ENCODE peak calls at places on chromosome 19, in eight cellular contexts. One of them, this sample, is unnamed.

GRCh38 chr19:41795031-41795461 is 1.3 kb upstream of the CEACAM3 start:
- DNase-seq in stimulated activated CD8-positive, alpha-beta memory T cell treated with anti-CD3 and anti-CD28 coated beads, Interleukin-4, amount 100 ng/mL, for 1 hour: peak
- DNase-seq in left ventricle myocardium inferior: no peak
- DNase-seq in EH: peak
- DNase-seq in HS-27A: peak
- DNase-seq in HL-60: peak
- DNase-seq in activated T-cell treated with anti-CD3 and anti-CD28 coated beads, Interleukin-2, amount 50 U/mL, for 24 hours: peak
- DNase-seq in NCI-H460: peak
- DNase-seq in this sample: no peak

GRCh38 chr19:44202470-44202869 is 9.9 kb upstream of the ZNF227 start:
- DNase-seq in stimulated activated CD8-positive, alpha-beta memory T cell treated with anti-CD3 and anti-CD28 coated beads, Interleukin-4, amount 100 ng/mL, for 1 hour: no peak
- DNase-seq in left ventricle myocardium inferior: no peak
- DNase-seq in EH: peak
- DNase-seq in HS-27A: no peak
- DNase-seq in HL-60: no peak
- DNase-seq in activated T-cell treated with anti-CD3 and anti-CD28 coated beads, Interleukin-2, amount 50 U/mL, for 24 hours: no peak
- DNase-seq in NCI-H460: no peak
- DNase-seq in this sample: no peak

GRCh38 chr19:37332839-37333238 is 38.1 kb upstream of the ZNF527 start:
- DNase-seq in stimulated activated CD8-positive, alpha-beta memory T cell treated with anti-CD3 and anti-CD28 coated beads, Interleukin-4, amount 100 ng/mL, for 1 hour: no peak
- DNase-seq in left ventricle myocardium inferior: no peak
- DNase-seq in EH: no peak
- DNase-seq in HS-27A: no peak
- DNase-seq in HL-60: no peak
- DNase-seq in activated T-cell treated with anti-CD3 and anti-CD28 coated beads, Interleukin-2, amount 50 U/mL, for 24 hours: no peak
- DNase-seq in NCI-H460: no peak
- DNase-seq in this sample: no peak

GRCh38 chr19:34666958-34667265 is 10.0 kb downstream of the SCGB2B2 start:
- DNase-seq in stimulated activated CD8-positive, alpha-beta memory T cell treated with anti-CD3 and anti-CD28 coated beads, Interleukin-4, amount 100 ng/mL, for 1 hour: no peak
- DNase-seq in left ventricle myocardium inferior: no peak
- DNase-seq in EH: no peak
- DNase-seq in HS-27A: no peak
- DNase-seq in HL-60: no peak
- DNase-seq in activated T-cell treated with anti-CD3 and anti-CD28 coated beads, Interleukin-2, amount 50 U/mL, for 24 hours: no peak
- DNase-seq in NCI-H460: no peak
- DNase-seq in this sample: no peak

GRCh38 chr19:2592824-2593223 is 109.7 kb downstream of the GNG7 start:
- DNase-seq in stimulated activated CD8-positive, alpha-beta memory T cell treated with anti-CD3 and anti-CD28 coated beads, Interleukin-4, amount 100 ng/mL, for 1 hour: no peak
- DNase-seq in left ventricle myocardium inferior: no peak
- DNase-seq in EH: no peak
- DNase-seq in HS-27A: no peak
- DNase-seq in HL-60: no peak
- DNase-seq in activated T-cell treated with anti-CD3 and anti-CD28 coated beads, Interleukin-2, amount 50 U/mL, for 24 hours: no peak
- DNase-seq in NCI-H460: no peak
- DNase-seq in this sample: no peak

GRCh38 chr19:46902402-46902766 is 41.6 kb downstream of the ARHGAP35 start:
- DNase-seq in stimulated activated CD8-positive, alpha-beta memory T cell treated with anti-CD3 and anti-CD28 coated beads, Interleukin-4, amount 100 ng/mL, for 1 hour: no peak
- DNase-seq in left ventricle myocardium inferior: no peak
- DNase-seq in EH: peak
- DNase-seq in HS-27A: no peak
- DNase-seq in HL-60: no peak
- DNase-seq in activated T-cell treated with anti-CD3 and anti-CD28 coated beads, Interleukin-2, amount 50 U/mL, for 24 hours: no peak
- DNase-seq in NCI-H460: no peak
- DNase-seq in this sample: no peak

GRCh38 chr19:8017808-8018207 is 12.4 kb upstream of the ELAVL1 start:
- DNase-seq in stimulated activated CD8-positive, alpha-beta memory T cell treated with anti-CD3 and anti-CD28 coated beads, Interleukin-4, amount 100 ng/mL, for 1 hour: no peak
- DNase-seq in left ventricle myocardium inferior: no peak
- DNase-seq in EH: no peak
- DNase-seq in HS-27A: no peak
- DNase-seq in HL-60: no peak
- DNase-seq in activated T-cell treated with anti-CD3 and anti-CD28 coated beads, Interleukin-2, amount 50 U/mL, for 24 hours: no peak
- DNase-seq in NCI-H460: no peak
- DNase-seq in this sample: peak

GRCh38 chr19:17209126-17210036 is 5.8 kb upstream of the USE1 start:
- DNase-seq in stimulated activated CD8-positive, alpha-beta memory T cell treated with anti-CD3 and anti-CD28 coated beads, Interleukin-4, amount 100 ng/mL, for 1 hour: no peak
- DNase-seq in left ventricle myocardium inferior: no peak
- DNase-seq in EH: peak
- DNase-seq in HS-27A: no peak
- DNase-seq in HL-60: no peak
- DNase-seq in activated T-cell treated with anti-CD3 and anti-CD28 coated beads, Interleukin-2, amount 50 U/mL, for 24 hours: peak
- DNase-seq in NCI-H460: no peak
- DNase-seq in this sample: peak

GRCh38 chr19:11814707-11815050 is 606 bp downstream of the ZNF440 start:
- DNase-seq in stimulated activated CD8-positive, alpha-beta memory T cell treated with anti-CD3 and anti-CD28 coated beads, Interleukin-4, amount 100 ng/mL, for 1 hour: no peak
- DNase-seq in left ventricle myocardium inferior: no peak
- DNase-seq in EH: peak
- DNase-seq in HS-27A: no peak
- DNase-seq in HL-60: no peak
- DNase-seq in activated T-cell treated with anti-CD3 and anti-CD28 coated beads, Interleukin-2, amount 50 U/mL, for 24 hours: no peak
- DNase-seq in NCI-H460: no peak
- DNase-seq in this sample: no peak

GRCh38 chr19:19388568-19389555 is 16.6 kb upstream of the GATAD2A start:
- DNase-seq in stimulated activated CD8-positive, alpha-beta memory T cell treated with anti-CD3 and anti-CD28 coated beads, Interleukin-4, amount 100 ng/mL, for 1 hour: no peak
- DNase-seq in left ventricle myocardium inferior: no peak
- DNase-seq in EH: no peak
- DNase-seq in HS-27A: no peak
- DNase-seq in HL-60: no peak
- DNase-seq in activated T-cell treated with anti-CD3 and anti-CD28 coated beads, Interleukin-2, amount 50 U/mL, for 24 hours: no peak
- DNase-seq in NCI-H460: no peak
- DNase-seq in this sample: peak

GRCh38 chr19:51107406-51108065 is 673 bp downstream of the CTU1 start:
- DNase-seq in stimulated activated CD8-positive, alpha-beta memory T cell treated with anti-CD3 and anti-CD28 coated beads, Interleukin-4, amount 100 ng/mL, for 1 hour: no peak
- DNase-seq in left ventricle myocardium inferior: no peak
- DNase-seq in EH: peak
- DNase-seq in HS-27A: no peak
- DNase-seq in HL-60: no peak
- DNase-seq in activated T-cell treated with anti-CD3 and anti-CD28 coated beads, Interleukin-2, amount 50 U/mL, for 24 hours: no peak
- DNase-seq in NCI-H460: no peak
- DNase-seq in this sample: no peak

GRCh38 chr19:5281588-5281987 is 59.0 kb downstream of the PTPRS start:
- DNase-seq in stimulated activated CD8-positive, alpha-beta memory T cell treated with anti-CD3 and anti-CD28 coated beads, Interleukin-4, amount 100 ng/mL, for 1 hour: no peak
- DNase-seq in left ventricle myocardium inferior: peak
- DNase-seq in EH: peak
- DNase-seq in HS-27A: no peak
- DNase-seq in HL-60: no peak
- DNase-seq in activated T-cell treated with anti-CD3 and anti-CD28 coated beads, Interleukin-2, amount 50 U/mL, for 24 hours: no peak
- DNase-seq in NCI-H460: no peak
- DNase-seq in this sample: no peak

GRCh38 chr19:39568604-39569003 is 28.6 kb upstream of the EID2 start:
- DNase-seq in stimulated activated CD8-positive, alpha-beta memory T cell treated with anti-CD3 and anti-CD28 coated beads, Interleukin-4, amount 100 ng/mL, for 1 hour: no peak
- DNase-seq in left ventricle myocardium inferior: no peak
- DNase-seq in EH: peak
- DNase-seq in HS-27A: peak
- DNase-seq in HL-60: no peak
- DNase-seq in activated T-cell treated with anti-CD3 and anti-CD28 coated beads, Interleukin-2, amount 50 U/mL, for 24 hours: no peak
- DNase-seq in NCI-H460: no peak
- DNase-seq in this sample: no peak

GRCh38 chr19:51020988-51021651 is 1.6 kb upstream of the KLK10 start:
- DNase-seq in stimulated activated CD8-positive, alpha-beta memory T cell treated with anti-CD3 and anti-CD28 coated beads, Interleukin-4, amount 100 ng/mL, for 1 hour: no peak
- DNase-seq in left ventricle myocardium inferior: no peak
- DNase-seq in EH: peak
- DNase-seq in HS-27A: no peak
- DNase-seq in HL-60: no peak
- DNase-seq in activated T-cell treated with anti-CD3 and anti-CD28 coated beads, Interleukin-2, amount 50 U/mL, for 24 hours: no peak
- DNase-seq in NCI-H460: peak
- DNase-seq in this sample: no peak

GRCh38 chr19:57667220-57667619 is 1.5 kb upstream of the ZSCAN4 start:
- DNase-seq in stimulated activated CD8-positive, alpha-beta memory T cell treated with anti-CD3 and anti-CD28 coated beads, Interleukin-4, amount 100 ng/mL, for 1 hour: no peak
- DNase-seq in left ventricle myocardium inferior: no peak
- DNase-seq in EH: no peak
- DNase-seq in HS-27A: no peak
- DNase-seq in HL-60: no peak
- DNase-seq in activated T-cell treated with anti-CD3 and anti-CD28 coated beads, Interleukin-2, amount 50 U/mL, for 24 hours: no peak
- DNase-seq in NCI-H460: no peak
- DNase-seq in this sample: no peak

GRCh38 chr19:10288662-10289166 is 1.0 kb upstream of the ICAM5 start:
- DNase-seq in stimulated activated CD8-positive, alpha-beta memory T cell treated with anti-CD3 and anti-CD28 coated beads, Interleukin-4, amount 100 ng/mL, for 1 hour: no peak
- DNase-seq in left ventricle myocardium inferior: no peak
- DNase-seq in EH: peak
- DNase-seq in HS-27A: peak
- DNase-seq in HL-60: no peak
- DNase-seq in activated T-cell treated with anti-CD3 and anti-CD28 coated beads, Interleukin-2, amount 50 U/mL, for 24 hours: peak
- DNase-seq in NCI-H460: peak
- DNase-seq in this sample: no peak

GRCh38 chr19:45442927-45443461 is 19.3 kb upstream of the ERCC1 start:
- DNase-seq in stimulated activated CD8-positive, alpha-beta memory T cell treated with anti-CD3 and anti-CD28 coated beads, Interleukin-4, amount 100 ng/mL, for 1 hour: no peak
- DNase-seq in left ventricle myocardium inferior: peak
- DNase-seq in EH: peak
- DNase-seq in HS-27A: peak
- DNase-seq in HL-60: peak
- DNase-seq in activated T-cell treated with anti-CD3 and anti-CD28 coated beads, Interleukin-2, amount 50 U/mL, for 24 hours: peak
- DNase-seq in NCI-H460: peak
- DNase-seq in this sample: peak

GRCh38 chr19:18063463-18063862 is 23.3 kb downstream of the IL12RB1 start:
- DNase-seq in stimulated activated CD8-positive, alpha-beta memory T cell treated with anti-CD3 and anti-CD28 coated beads, Interleukin-4, amount 100 ng/mL, for 1 hour: no peak
- DNase-seq in left ventricle myocardium inferior: no peak
- DNase-seq in EH: no peak
- DNase-seq in HS-27A: no peak
- DNase-seq in HL-60: no peak
- DNase-seq in activated T-cell treated with anti-CD3 and anti-CD28 coated beads, Interleukin-2, amount 50 U/mL, for 24 hours: no peak
- DNase-seq in NCI-H460: peak
- DNase-seq in this sample: no peak

GRCh38 chr19:824885-825284 is 2.8 kb upstream of the AZU1 start:
- DNase-seq in stimulated activated CD8-positive, alpha-beta memory T cell treated with anti-CD3 and anti-CD28 coated beads, Interleukin-4, amount 100 ng/mL, for 1 hour: no peak
- DNase-seq in left ventricle myocardium inferior: no peak
- DNase-seq in EH: no peak
- DNase-seq in HS-27A: no peak
- DNase-seq in HL-60: peak
- DNase-seq in activated T-cell treated with anti-CD3 and anti-CD28 coated beads, Interleukin-2, amount 50 U/mL, for 24 hours: no peak
- DNase-seq in NCI-H460: no peak
- DNase-seq in this sample: peak

GRCh38 chr19:35436477-35437141 is 11.4 kb upstream of the FFAR2 start:
- DNase-seq in stimulated activated CD8-positive, alpha-beta memory T cell treated with anti-CD3 and anti-CD28 coated beads, Interleukin-4, amount 100 ng/mL, for 1 hour: no peak
- DNase-seq in left ventricle myocardium inferior: no peak
- DNase-seq in EH: peak
- DNase-seq in HS-27A: no peak
- DNase-seq in HL-60: peak
- DNase-seq in activated T-cell treated with anti-CD3 and anti-CD28 coated beads, Interleukin-2, amount 50 U/mL, for 24 hours: peak
- DNase-seq in NCI-H460: no peak
- DNase-seq in this sample: no peak

GRCh38 chr19:7883796-7884570 is 4.3 kb upstream of the LRRC8E start:
- DNase-seq in stimulated activated CD8-positive, alpha-beta memory T cell treated with anti-CD3 and anti-CD28 coated beads, Interleukin-4, amount 100 ng/mL, for 1 hour: no peak
- DNase-seq in left ventricle myocardium inferior: no peak
- DNase-seq in EH: peak
- DNase-seq in HS-27A: no peak
- DNase-seq in HL-60: no peak
- DNase-seq in activated T-cell treated with anti-CD3 and anti-CD28 coated beads, Interleukin-2, amount 50 U/mL, for 24 hours: no peak
- DNase-seq in NCI-H460: no peak
- DNase-seq in this sample: no peak

GRCh38 chr19:17441241-17442135 is 7.0 kb downstream of the TMEM221 start:
- DNase-seq in stimulated activated CD8-positive, alpha-beta memory T cell treated with anti-CD3 and anti-CD28 coated beads, Interleukin-4, amount 100 ng/mL, for 1 hour: no peak
- DNase-seq in left ventricle myocardium inferior: no peak
- DNase-seq in EH: peak
- DNase-seq in HS-27A: no peak
- DNase-seq in HL-60: no peak
- DNase-seq in activated T-cell treated with anti-CD3 and anti-CD28 coated beads, Interleukin-2, amount 50 U/mL, for 24 hours: peak
- DNase-seq in NCI-H460: no peak
- DNase-seq in this sample: no peak

GRCh38 chr19:50478901-50479715 is 2.5 kb upstream of the GARIN5A start:
- DNase-seq in stimulated activated CD8-positive, alpha-beta memory T cell treated with anti-CD3 and anti-CD28 coated beads, Interleukin-4, amount 100 ng/mL, for 1 hour: no peak
- DNase-seq in left ventricle myocardium inferior: no peak
- DNase-seq in EH: peak
- DNase-seq in HS-27A: no peak
- DNase-seq in HL-60: no peak
- DNase-seq in activated T-cell treated with anti-CD3 and anti-CD28 coated beads, Interleukin-2, amount 50 U/mL, for 24 hours: no peak
- DNase-seq in NCI-H460: no peak
- DNase-seq in this sample: peak

GRCh38 chr19:48329167-48329891 is 4.0 kb downstream of the EMP3 start:
- DNase-seq in stimulated activated CD8-positive, alpha-beta memory T cell treated with anti-CD3 and anti-CD28 coated beads, Interleukin-4, amount 100 ng/mL, for 1 hour: no peak
- DNase-seq in left ventricle myocardium inferior: no peak
- DNase-seq in EH: peak
- DNase-seq in HS-27A: no peak
- DNase-seq in HL-60: peak
- DNase-seq in activated T-cell treated with anti-CD3 and anti-CD28 coated beads, Interleukin-2, amount 50 U/mL, for 24 hours: peak
- DNase-seq in NCI-H460: no peak
- DNase-seq in this sample: no peak

GRCh38 chr19:38321646-38322323 is 2.1 kb downstream of the KCNK6 start:
- DNase-seq in stimulated activated CD8-positive, alpha-beta memory T cell treated with anti-CD3 and anti-CD28 coated beads, Interleukin-4, amount 100 ng/mL, for 1 hour: no peak
- DNase-seq in left ventricle myocardium inferior: peak
- DNase-seq in EH: peak
- DNase-seq in HS-27A: no peak
- DNase-seq in HL-60: no peak
- DNase-seq in activated T-cell treated with anti-CD3 and anti-CD28 coated beads, Interleukin-2, amount 50 U/mL, for 24 hours: no peak
- DNase-seq in NCI-H460: no peak
- DNase-seq in this sample: no peak

GRCh38 chr19:17540174-17540573 is 15.3 kb upstream of the COLGALT1 start:
- DNase-seq in stimulated activated CD8-positive, alpha-beta memory T cell treated with anti-CD3 and anti-CD28 coated beads, Interleukin-4, amount 100 ng/mL, for 1 hour: no peak
- DNase-seq in left ventricle myocardium inferior: no peak
- DNase-seq in EH: no peak
- DNase-seq in HS-27A: no peak
- DNase-seq in HL-60: no peak
- DNase-seq in activated T-cell treated with anti-CD3 and anti-CD28 coated beads, Interleukin-2, amount 50 U/mL, for 24 hours: no peak
- DNase-seq in NCI-H460: no peak
- DNase-seq in this sample: peak

GRCh38 chr19:33705090-33705847 is 83.5 kb downstream of the CHST8 start:
- DNase-seq in stimulated activated CD8-positive, alpha-beta memory T cell treated with anti-CD3 and anti-CD28 coated beads, Interleukin-4, amount 100 ng/mL, for 1 hour: no peak
- DNase-seq in left ventricle myocardium inferior: peak
- DNase-seq in EH: no peak
- DNase-seq in HS-27A: no peak
- DNase-seq in HL-60: no peak
- DNase-seq in activated T-cell treated with anti-CD3 and anti-CD28 coated beads, Interleukin-2, amount 50 U/mL, for 24 hours: no peak
- DNase-seq in NCI-H460: no peak
- DNase-seq in this sample: peak

GRCh38 chr19:38362076-38362945 is 12.1 kb upstream of the PSMD8 start:
- DNase-seq in stimulated activated CD8-positive, alpha-beta memory T cell treated with anti-CD3 and anti-CD28 coated beads, Interleukin-4, amount 100 ng/mL, for 1 hour: peak
- DNase-seq in left ventricle myocardium inferior: peak
- DNase-seq in EH: peak
- DNase-seq in HS-27A: no peak
- DNase-seq in HL-60: no peak
- DNase-seq in activated T-cell treated with anti-CD3 and anti-CD28 coated beads, Interleukin-2, amount 50 U/mL, for 24 hours: peak
- DNase-seq in NCI-H460: peak
- DNase-seq in this sample: peak

GRCh38 chr19:3474015-3474414 is 6.3 kb downstream of the SMIM24 start:
- DNase-seq in stimulated activated CD8-positive, alpha-beta memory T cell treated with anti-CD3 and anti-CD28 coated beads, Interleukin-4, amount 100 ng/mL, for 1 hour: no peak
- DNase-seq in left ventricle myocardium inferior: no peak
- DNase-seq in EH: no peak
- DNase-seq in HS-27A: no peak
- DNase-seq in HL-60: no peak
- DNase-seq in activated T-cell treated with anti-CD3 and anti-CD28 coated beads, Interleukin-2, amount 50 U/mL, for 24 hours: no peak
- DNase-seq in NCI-H460: no peak
- DNase-seq in this sample: no peak

GRCh38 chr19:4124638-4125037 is 716 bp upstream of the MAP2K2 start:
- DNase-seq in stimulated activated CD8-positive, alpha-beta memory T cell treated with anti-CD3 and anti-CD28 coated beads, Interleukin-4, amount 100 ng/mL, for 1 hour: no peak
- DNase-seq in left ventricle myocardium inferior: no peak
- DNase-seq in EH: no peak
- DNase-seq in HS-27A: no peak
- DNase-seq in HL-60: no peak
- DNase-seq in activated T-cell treated with anti-CD3 and anti-CD28 coated beads, Interleukin-2, amount 50 U/mL, for 24 hours: no peak
- DNase-seq in NCI-H460: no peak
- DNase-seq in this sample: no peak

GRCh38 chr19:29873024-29873800 is 61.4 kb downstream of the CCNE1 start:
- DNase-seq in stimulated activated CD8-positive, alpha-beta memory T cell treated with anti-CD3 and anti-CD28 coated beads, Interleukin-4, amount 100 ng/mL, for 1 hour: peak
- DNase-seq in left ventricle myocardium inferior: peak
- DNase-seq in EH: peak
- DNase-seq in HS-27A: no peak
- DNase-seq in HL-60: no peak
- DNase-seq in activated T-cell treated with anti-CD3 and anti-CD28 coated beads, Interleukin-2, amount 50 U/mL, for 24 hours: peak
- DNase-seq in NCI-H460: no peak
- DNase-seq in this sample: peak

GRCh38 chr19:43430142-43430710 is 15.5 kb downstream of the TEX101 start:
- DNase-seq in stimulated activated CD8-positive, alpha-beta memory T cell treated with anti-CD3 and anti-CD28 coated beads, Interleukin-4, amount 100 ng/mL, for 1 hour: no peak
- DNase-seq in left ventricle myocardium inferior: no peak
- DNase-seq in EH: no peak
- DNase-seq in HS-27A: no peak
- DNase-seq in HL-60: no peak
- DNase-seq in activated T-cell treated with anti-CD3 and anti-CD28 coated beads, Interleukin-2, amount 50 U/mL, for 24 hours: no peak
- DNase-seq in NCI-H460: no peak
- DNase-seq in this sample: no peak

GRCh38 chr19:1239796-1240737 is 1.5 kb upstream of the ATP5F1D start:
- DNase-seq in stimulated activated CD8-positive, alpha-beta memory T cell treated with anti-CD3 and anti-CD28 coated beads, Interleukin-4, amount 100 ng/mL, for 1 hour: peak
- DNase-seq in left ventricle myocardium inferior: peak
- DNase-seq in EH: peak
- DNase-seq in HS-27A: no peak
- DNase-seq in HL-60: peak
- DNase-seq in activated T-cell treated with anti-CD3 and anti-CD28 coated beads, Interleukin-2, amount 50 U/mL, for 24 hours: peak
- DNase-seq in NCI-H460: peak
- DNase-seq in this sample: peak